ENCODE peak calls at places on chromosomes 11 and 22, in four cellular contexts. J is A549, S is K562, U is HepG2. V is an unnamed sample.
A peak's percentile ranks its signal among the peaks of the same experiment; 100 is the strongest.

GRCh38 chr11:131370090-131370751 is at the start of gene NTM:
- DNase-seq in U (no peak), J (no peak), S (no peak), V (no peak)

GRCh38 chr11:75140269-75141138 is 10.4 kb upstream of the SLCO2B1 start:
- DNase-seq in S (peak; percentile 73), J (peak; percentile 61), U (peak; percentile 47), V (peak; percentile 86)

GRCh38 chr22:48888466-48889208 is 939.0 kb downstream of the BRD1 start:
- DNase-seq in S (no peak), J (no peak), U (no peak), V (no peak)

GRCh38 chr22:30267382-30268302 is 991 bp upstream of the OSM start:
- DNase-seq in J (no peak), S (no peak), U (no peak), V (no peak)

GRCh38 chr22:20226760-20227350 is 41.3 kb downstream of the RTN4R start:
- DNase-seq in J (no peak), U (no peak), S (no peak), V (no peak)

GRCh38 chr11:4704054-4704789 is at the start of gene MMP26:
- DNase-seq in U (no peak), J (no peak), S (no peak), V (peak; percentile 14)

GRCh38 chr11:2892215-2893020 is 6.8 kb upstream of the CDKN1C start:
- DNase-seq in J (peak; percentile 74), U (no peak), S (peak; percentile 87), V (peak; percentile 84)

GRCh38 chr11:68704887-68705286 is 20.5 kb downstream of the GAL start:
- DNase-seq in S (no peak), U (no peak), J (no peak), V (peak; percentile 46)

GRCh38 chr11:119012629-119013170 is 5.4 kb downstream of the RPS25 start:
- DNase-seq in J (no peak), S (peak; percentile 9), U (no peak), V (no peak)

GRCh38 chr11:68750197-68750987 is 928 bp downstream of the TESMIN start:
- DNase-seq in U (no peak), J (no peak), S (peak; percentile 13), V (peak; percentile 94)

GRCh38 chr11:130772266-130773227 is 143.7 kb downstream of the SNX19 start:
- DNase-seq in S (no peak), J (no peak), U (no peak), V (no peak)

GRCh38 chr11:6995703-6996102 is 24.4 kb downstream of the ZNF214 start:
- DNase-seq in J (no peak), U (no peak), S (no peak), V (no peak)

GRCh38 chr11:44870142-44870541 is 80.5 kb downstream of the TP53I11 start:
- DNase-seq in S (no peak), U (no peak), J (no peak), V (no peak)

GRCh38 chr11:41497974-41498373 is 38.5 kb upstream of the LRRC4C start:
- DNase-seq in J (no peak), S (no peak), U (no peak), V (peak; percentile 23)

GRCh38 chr22:19981171-19981960 is 35.3 kb downstream of the ARVCF start:
- DNase-seq in J (no peak), U (no peak), S (no peak), V (no peak)

GRCh38 chr11:119025099-119025473 is 5.6 kb downstream of the SLC37A4 start:
- DNase-seq in J (no peak), S (peak; percentile 8), U (no peak), V (no peak)

GRCh38 chr11:96412761-96413381 is 23.1 kb downstream of the JRKL start:
- DNase-seq in J (no peak), S (no peak), U (peak; percentile 12), V (no peak)

GRCh38 chr11:46684364-46684763 is 16.1 kb downstream of the ARHGAP1 start:
- DNase-seq in S (no peak), J (no peak), U (no peak), V (no peak)

GRCh38 chr22:50019316-50019715 is 6.8 kb upstream of the IL17REL start:
- DNase-seq in S (no peak), J (no peak), U (no peak), V (no peak)

GRCh38 chr11:61425367-61426131 is 4.2 kb downstream of the CPSF7 start:
- DNase-seq in U (no peak), J (no peak), S (no peak), V (no peak)

GRCh38 chr22:41487037-41487963 is 18.4 kb downstream of the ACO2 start:
- DNase-seq in U (no peak), J (no peak), S (no peak), V (no peak)

GRCh38 chr11:86246293-86246675 is 1.7 kb downstream of the EED start:
- DNase-seq in U (no peak), J (no peak), S (no peak), V (no peak)

GRCh38 chr22:19396934-19397728 is 34.4 kb downstream of the HIRA start:
- DNase-seq in S (peak; percentile 100), U (no peak), J (no peak), V (no peak)

GRCh38 chr11:35178862-35179261 is 39.9 kb downstream of the CD44 start:
- DNase-seq in U (no peak), S (no peak), J (no peak), V (no peak)

GRCh38 chr11:36062796-36063380 is 119.0 kb downstream of the LDLRAD3 start:
- DNase-seq in U (no peak), J (no peak), S (no peak), V (no peak)

GRCh38 chr22:45008853-45009751 is 703 bp downstream of the PHF21B start:
- DNase-seq in J (peak; percentile 14), U (no peak), S (peak; percentile 7), V (peak; percentile 35)
- TF ChIP-seq HMGXB4 in J (no peak), U (no peak), S (no peak), V (no peak)

GRCh38 chr22:46363611-46364321 is 28.3 kb downstream of the TRMU start:
- DNase-seq in U (no peak), S (no peak), J (no peak), V (no peak)
- TF ChIP-seq HMGXB4 in U (no peak), S (no peak), J (no peak), V (no peak)

DNA sequence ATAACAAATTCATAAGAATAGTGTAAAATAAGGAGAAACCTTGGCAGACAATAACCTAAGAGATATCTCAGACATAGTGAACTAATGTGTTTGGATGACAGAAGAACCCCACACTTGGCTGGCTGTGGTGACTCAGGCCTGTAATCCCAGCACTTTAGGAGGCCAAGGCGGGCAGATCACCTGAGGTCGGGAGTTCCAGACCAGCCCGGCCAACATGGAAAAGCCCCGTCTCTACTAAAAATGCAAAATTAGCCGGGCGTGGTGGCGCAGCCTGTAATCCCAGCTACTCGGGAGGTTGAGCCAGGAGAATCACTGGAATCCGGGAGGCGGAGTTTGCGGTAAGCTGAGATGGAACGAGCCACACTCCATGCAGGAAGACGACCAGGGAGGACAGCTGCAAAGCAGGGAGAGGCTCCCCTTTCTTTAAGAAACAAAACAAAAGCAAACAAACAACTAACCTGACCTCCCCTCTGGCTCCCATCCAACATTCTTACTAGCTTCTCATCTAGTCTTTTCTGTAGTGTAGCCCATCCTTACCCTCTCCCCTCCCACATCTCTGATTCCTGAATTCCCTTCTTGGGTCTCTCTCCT is 84.2 kb downstream of the ZNF280B start:
- DNase-seq in J (no peak), U (no peak), S (no peak), V (peak; percentile 54)
- TF ChIP-seq HMGXB4 in J (no peak), U (no peak), S (no peak), V (no peak)

GRCh38 chr11:72308226-72309073 is 64.5 kb upstream of the PHOX2A start:
- DNase-seq in U (no peak), J (no peak), S (peak; percentile 49), V (no peak)
- TF ChIP-seq HMGXB4 in U (no peak), J (no peak), S (no peak), V (no peak)

DNA sequence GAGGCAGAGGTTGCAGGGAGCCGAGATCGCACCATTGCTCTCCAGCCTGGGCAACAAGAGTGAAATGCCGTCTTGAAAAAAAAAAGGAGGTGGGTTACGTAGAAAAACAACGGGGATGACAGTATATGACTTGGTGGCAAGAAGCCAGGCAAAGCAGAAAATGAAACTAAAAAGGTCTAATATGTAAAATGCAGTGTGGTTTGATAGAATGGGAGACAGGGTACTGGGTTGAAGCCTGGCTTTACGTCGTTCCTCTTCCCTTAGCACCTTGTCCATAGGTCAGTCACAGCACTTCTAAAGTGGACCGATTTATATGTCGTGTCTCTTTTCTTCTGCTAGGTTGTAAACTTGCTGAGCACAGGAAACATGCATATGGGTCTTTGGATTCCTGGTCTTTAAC is 274.9 kb upstream of the ZC3H12C start:
- DNase-seq in U (no peak), J (no peak), S (no peak), V (no peak)
- TF ChIP-seq HMGXB4 in U (no peak), J (no peak), S (no peak), V (no peak)

GRCh38 chr11:128492903-128493569 is 94.3 kb downstream of the ETS1 start:
- DNase-seq in U (no peak), S (no peak), J (no peak), V (no peak)

GRCh38 chr11:128490092-128490491 is 97.3 kb downstream of the ETS1 start:
- DNase-seq in S (no peak), J (no peak), U (no peak), V (no peak)

GRCh38 chr11:128493570-128493965 is 93.8 kb downstream of the ETS1 start:
- DNase-seq in U (no peak), S (no peak), J (no peak), V (no peak)

GRCh38 chr11:128492461-128492860 is 94.9 kb downstream of the ETS1 start:
- DNase-seq in S (no peak), J (no peak), U (no peak), V (no peak)

DNA sequence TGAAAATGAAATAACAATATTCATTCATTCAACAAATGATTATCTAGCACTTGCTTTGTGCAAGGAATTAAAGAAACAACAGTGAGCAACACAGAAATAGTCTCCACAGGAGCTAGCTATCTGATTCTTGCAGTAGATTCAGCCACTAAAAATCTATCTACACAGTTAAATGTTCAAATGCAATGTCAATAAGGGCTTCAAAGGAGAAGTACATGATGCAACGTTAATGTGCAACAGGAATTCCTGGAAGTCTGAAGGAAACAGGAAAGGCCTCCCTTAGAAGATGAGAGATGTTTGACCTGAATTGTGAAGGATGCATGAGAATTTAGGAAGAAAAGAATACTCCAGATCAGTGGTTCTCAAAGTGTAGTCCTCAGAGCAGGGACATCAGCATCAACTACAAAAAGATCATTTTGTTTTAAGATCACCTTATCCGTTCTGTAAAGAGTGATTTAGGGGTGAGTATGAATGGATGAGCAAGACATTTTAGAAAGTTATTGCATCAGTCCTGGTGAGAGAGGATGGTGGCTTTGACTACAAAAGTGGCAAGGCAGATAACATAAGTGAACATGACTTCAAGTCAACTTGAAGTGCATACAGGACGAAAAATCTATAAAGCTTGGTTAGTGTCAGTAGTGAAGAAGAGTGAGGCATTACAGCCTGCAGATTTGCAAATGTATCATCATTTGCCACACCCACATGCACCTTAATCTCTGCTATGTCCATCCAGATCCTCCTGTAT is 96.0 kb downstream of the ETS1 start:
- DNase-seq in U (no peak), J (no peak), S (no peak), V (no peak)
- TF ChIP-seq HMGXB4 in U (no peak), J (no peak), S (no peak), V (no peak)

GRCh38 chr22:26169312-26170111 is at the start of gene SEZ6L:
- DNase-seq in U (no peak), J (no peak), S (no peak), V (peak; percentile 58)

GRCh38 chr22:26172389-26172990 is 3.2 kb downstream of the SEZ6L start:
- DNase-seq in S (peak; percentile 39), J (peak; percentile 22), U (peak; percentile 53), V (peak; percentile 76)

GRCh38 chr22:26170795-26171194 is 1.5 kb downstream of the SEZ6L start:
- DNase-seq in U (no peak), J (no peak), S (peak; percentile 26), V (peak; percentile 84)

GRCh38 chr22:26170112-26170492 is 840 bp downstream of the SEZ6L start:
- DNase-seq in J (no peak), U (no peak), S (no peak), V (no peak)

GRCh38 chr22:26174280-26174679 is 5.0 kb downstream of the SEZ6L start:
- DNase-seq in U (peak; percentile 23), S (no peak), J (peak; percentile 0), V (peak; percentile 74)
- TF ChIP-seq HMGXB4 in U (no peak), S (no peak), J (no peak), V (no peak)